ENCODE peak calls at places on chromosome 5, in six cellular contexts. V is HCT116, K is astrocyte, X is mammary epithelial cell, E is PC-3, F is hepatocyte. P is an unnamed sample.

GRCh38 chr5:95643152-95643551 is 3.4 kb upstream of the RFESD start:
- DNase-seq in V (no peak), X (no peak), K (no peak), E (no peak), F (no peak), P (no peak)

GRCh38 chr5:158484968-158485367 is 614.7 kb downstream of the EBF1 start:
- DNase-seq in V (no peak), K (no peak), X (no peak), F (no peak), E (no peak), P (no peak)

GRCh38 chr5:37029436-37029835 is 152.9 kb downstream of the NIPBL start:
- DNase-seq in F (no peak), X (no peak), E (no peak), V (no peak), K (no peak), P (no peak)

GRCh38 chr5:181223041-181223728 is at the start of gene TRIM41:
- DNase-seq in F (peak; percentile 98), X (peak; percentile 97), E (peak; percentile 97), V (peak; percentile 96), K (peak; percentile 97), P (peak; percentile 93)

GRCh38 chr5:171158581-171158980 is 150.5 kb upstream of the TLX3 start:
- DNase-seq in E (no peak), X (peak; percentile 39), V (no peak), F (no peak), K (no peak), P (no peak)

GRCh38 chr5:73617510-73618279 is 8.3 kb upstream of the ARHGEF28 start:
- DNase-seq in X (no peak), V (no peak), E (peak; percentile 41), F (peak; percentile 18), K (peak; percentile 25), P (no peak)

GRCh38 chr5:7877851-7878250 is 8.9 kb downstream of the MTRR start:
- DNase-seq in X (no peak), V (no peak), E (no peak), F (no peak), K (peak; percentile 59), P (no peak)

GRCh38 chr5:171619744-171620143 is 165.9 kb upstream of the SMIM23 start:
- DNase-seq in K (no peak), E (no peak), V (no peak), X (no peak), F (no peak), P (no peak)

GRCh38 chr5:26948921-26949320 is 89.5 kb downstream of the CDH9 start:
- DNase-seq in F (no peak), V (no peak), E (no peak), K (no peak), X (no peak), P (no peak)

GRCh38 chr5:54217826-54218503 is 92.4 kb downstream of the ARL15 start:
- DNase-seq in F (peak; percentile 75), E (peak; percentile 70), K (peak; percentile 47), V (peak; percentile 39), X (peak; percentile 42), P (no peak)

GRCh38 chr5:159732220-159732619 is 184.1 kb upstream of the ADRA1B start:
- DNase-seq in F (no peak), E (no peak), K (peak; percentile 43), V (no peak), X (no peak), P (no peak)

GRCh38 chr5:144406463-144406862 is 235.8 kb downstream of the KCTD16 start:
- DNase-seq in X (no peak), V (no peak), F (no peak), E (no peak), K (no peak), P (no peak)

GRCh38 chr5:178218237-178218636 is 13.9 kb downstream of the HNRNPAB start:
- DNase-seq in K (no peak), X (no peak), V (no peak), E (no peak), F (no peak), P (no peak)

GRCh38 chr5:166708271-166708670 is 1583.2 kb upstream of the WWC1 start:
- DNase-seq in E (no peak), K (no peak), V (no peak), X (no peak), F (no peak), P (no peak)

GRCh38 chr5:149310947-149311675 is 34.2 kb upstream of the GRPEL2 start:
- DNase-seq in X (no peak), V (no peak), E (peak; percentile 33), K (peak; percentile 55), F (peak; percentile 65), P (peak; percentile 84)

GRCh38 chr5:32539981-32540380 is 45.4 kb upstream of the SUB1 start:
- DNase-seq in E (no peak), F (no peak), V (no peak), K (no peak), X (no peak), P (no peak)

GRCh38 chr5:175691761-175692160 is 33.9 kb downstream of the HRH2 start:
- DNase-seq in X (no peak), V (no peak), E (no peak), K (no peak), F (no peak), P (peak; percentile 34)

GRCh38 chr5:132259061-132259851 is 1.8 kb downstream of the PDLIM4 start:
- DNase-seq in E (no peak), K (peak; percentile 91), F (peak; percentile 86), X (peak; percentile 86), V (no peak), P (peak; percentile 96)

GRCh38 chr5:108910627-108911026 is 162.9 kb downstream of the FER start:
- DNase-seq in F (no peak), K (no peak), V (no peak), E (no peak), X (no peak), P (no peak)

GRCh38 chr5:142281012-142281374 is 43.8 kb downstream of the SPRY4 start:
- DNase-seq in X (no peak), K (no peak), V (no peak), E (no peak), F (no peak), P (no peak)

GRCh38 chr5:56837956-56838355 is 22.6 kb downstream of the MAP3K1 start:
- DNase-seq in F (no peak), X (no peak), V (no peak), K (no peak), E (no peak), P (no peak)

GRCh38 chr5:157280927-157281326 is 15.0 kb downstream of the CYFIP2 start:
- DNase-seq in K (peak; percentile 54), E (no peak), X (peak; percentile 48), F (no peak), V (no peak), P (peak; percentile 87)

GRCh38 chr5:151183451-151184245 is 26.1 kb upstream of the ANXA6 start:
- DNase-seq in X (peak; percentile 35), E (peak; percentile 69), V (no peak), F (no peak), K (no peak), P (no peak)

GRCh38 chr5:159698322-159698721 is 218.0 kb upstream of the ADRA1B start:
- DNase-seq in K (no peak), E (no peak), X (no peak), F (no peak), V (no peak), P (no peak)

DNA sequence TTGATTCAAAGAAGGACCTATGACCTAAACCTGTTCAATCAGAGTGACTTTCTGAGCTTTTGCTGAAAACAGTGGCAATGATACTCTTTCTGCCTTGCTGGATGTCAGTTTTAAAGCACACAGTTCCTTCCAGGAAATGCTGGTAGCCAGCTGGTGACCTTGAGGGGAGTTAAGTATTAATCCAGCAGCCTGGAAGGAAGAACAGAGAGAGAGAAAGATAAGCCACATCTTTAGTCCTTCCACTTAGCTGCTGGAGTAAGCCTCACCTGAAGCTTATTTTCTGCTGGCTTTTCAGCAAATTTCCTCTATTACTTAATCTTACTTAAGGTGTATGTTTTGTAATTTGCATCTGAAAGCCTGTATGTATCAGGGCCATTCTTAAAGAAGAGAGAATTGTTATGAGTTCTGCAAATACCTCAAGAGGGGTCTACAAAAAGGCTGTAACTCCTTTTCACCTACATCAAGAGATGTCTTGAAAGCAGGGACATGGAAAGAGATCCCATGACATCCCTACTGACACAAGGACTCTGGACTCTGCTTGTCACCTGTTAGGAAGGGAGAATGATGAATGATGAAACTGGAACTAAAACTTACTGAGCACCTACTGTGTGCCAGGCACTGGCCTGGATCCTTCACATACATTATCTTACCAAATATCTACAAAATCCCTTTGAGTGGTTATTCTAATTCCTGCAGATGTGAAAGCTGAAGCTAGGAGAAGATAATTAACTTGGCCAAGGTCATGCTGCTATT is 35.1 kb upstream of the PIK3R1 start:
- DNase-seq in F (peak; percentile 36), E (no peak), K (no peak), V (no peak), X (no peak), P (no peak)
- H3K27ac ChIP-seq in F (peak overlapping the region; percentile 52), E (no peak overlapping the region), K (no peak overlapping the region), V (no peak overlapping the region), X (no peak overlapping the region), P (no peak overlapping the region)

DNA sequence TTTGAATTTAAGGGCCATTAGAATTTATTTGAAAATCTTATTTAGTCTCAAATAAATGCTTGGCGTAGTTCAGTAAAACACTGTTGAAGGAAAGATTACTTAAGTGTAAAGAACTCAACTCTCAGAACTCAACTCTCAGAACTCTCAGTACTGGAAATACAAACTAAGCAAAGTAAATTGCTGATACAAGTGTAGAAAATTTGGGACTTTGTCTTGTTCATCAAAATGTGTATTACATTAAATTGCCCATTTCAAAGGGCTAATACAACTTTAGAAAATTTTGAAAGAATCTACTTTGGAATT is 99.4 kb downstream of the CSNK1G3 start:
- DNase-seq in V (no peak), K (no peak), F (no peak), E (no peak), X (no peak), P (no peak)
- TF ChIP-seq CTCF in V (no peak), K (no peak), F (no peak), E (peak; percentile 2), X (no peak), P (no peak)

GRCh38 chr5:154278172-154278571 is 87.6 kb downstream of the GALNT10 start:
- DNase-seq in K (peak; percentile 77), X (no peak), V (no peak), F (no peak), E (no peak), P (no peak)
- H3K79me2 ChIP-seq in K (peaks cover 15% of the 10 kb centered on the region), X (no peaks in the 10 kb centered on the region), V (no peaks in the 10 kb centered on the region), F (peaks cover 2% of the 10 kb centered on the region), E (no peaks in the 10 kb centered on the region), P (peaks cover 9% of the 10 kb centered on the region)

GRCh38 chr5:6508931-6509330 is 60.3 kb downstream of the UBE2QL1 start:
- DNase-seq in F (no peak), V (no peak), E (no peak), X (no peak), K (no peak), P (no peak)

GRCh38 chr5:6505779-6506557 is 57.3 kb downstream of the UBE2QL1 start:
- DNase-seq in V (no peak), X (no peak), K (no peak), E (no peak), F (no peak), P (no peak)

GRCh38 chr5:6506631-6507030 is 58.0 kb downstream of the UBE2QL1 start:
- DNase-seq in X (no peak), V (no peak), F (no peak), K (no peak), E (no peak), P (no peak)

GRCh38 chr5:6510973-6511372 is 62.3 kb downstream of the UBE2QL1 start:
- DNase-seq in V (no peak), F (no peak), E (no peak), X (no peak), K (no peak), P (no peak)

DNA sequence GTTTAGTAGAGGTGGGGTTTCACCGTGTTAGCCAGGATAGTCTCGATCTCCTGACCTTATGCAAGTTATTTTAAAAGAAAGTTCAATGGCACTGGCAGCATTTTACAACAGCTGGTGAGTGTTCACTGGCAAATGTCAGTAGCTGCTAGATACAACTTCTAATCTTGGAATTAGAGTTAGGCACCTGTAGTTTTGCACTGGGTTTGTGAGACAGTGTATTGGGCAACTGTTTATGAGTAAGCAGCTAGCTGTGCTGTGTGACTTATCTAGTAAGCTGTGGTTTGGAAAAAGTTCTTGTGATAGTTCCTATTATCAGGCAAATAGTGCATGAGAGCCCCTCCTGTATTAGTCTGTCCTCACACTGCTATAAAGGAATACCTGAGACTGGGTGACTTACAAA is 61.5 kb downstream of the UBE2QL1 start:
- DNase-seq in V (no peak), E (peak; percentile 80), F (no peak), K (peak; percentile 1), X (peak; percentile 7), P (no peak)
- H3K27ac ChIP-seq in V (no peak overlapping the region), E (no peak overlapping the region), F (no peak overlapping the region), K (no peak overlapping the region), X (no peak overlapping the region), P (no peak overlapping the region)